ENCODE peak calls at places on chromosomes 16 and 17, in ten cellular contexts. P is fibroblast of lung, E is pancreas, K is astrocyte, N is tibial nerve, C is colonic mucosa, R is natural killer cell, W is transverse colon, B is BJ, L is GM13976. Y is an unnamed sample.

GRCh38 chr16:16062023-16062932 is 112.9 kb downstream of the ABCC1 start:
- DNase-seq in P (no peak), E (no peak), K (no peak), N (no peak), C (no peak), R (no peak), W (peak; percentile 19), B (no peak), L (peak; percentile 49), Y (no peak)

GRCh38 chr16:2473425-2473926 is 1.5 kb upstream of the TBC1D24 start:
- DNase-seq in P (no peak), E (no peak), K (no peak), N (no peak), C (no peak), R (no peak), W (no peak), B (no peak), L (no peak), Y (no peak)

GRCh38 chr16:50354629-50355456 is 13.9 kb downstream of the BRD7 start:
- DNase-seq in P (no peak), E (no peak), K (no peak), N (no peak), C (no peak), R (no peak), W (no peak), B (no peak), L (no peak), Y (no peak)

GRCh38 chr17:78634154-78634553 is 57.0 kb upstream of the DNAH17 start:
- DNase-seq in P (no peak), E (no peak), K (no peak), N (no peak), C (no peak), R (no peak), W (no peak), B (no peak), L (no peak), Y (no peak)

GRCh38 chr17:36600477-36600876 is 906 bp upstream of the MRM1 start:
- DNase-seq in P (no peak), E (no peak), K (no peak), N (no peak), C (no peak), R (no peak), W (no peak), B (no peak), L (no peak), Y (no peak)

GRCh38 chr17:78032166-78032565 is 73.7 kb downstream of the TNRC6C start:
- DNase-seq in P (peak; percentile 52), E (no peak), K (peak; percentile 30), N (no peak), C (no peak), R (no peak), W (no peak), B (no peak), L (no peak), Y (no peak)

GRCh38 chr16:1188781-1189189 is 35.9 kb downstream of the CACNA1H start:
- DNase-seq in P (peak; percentile 30), E (peak; percentile 48), K (no peak), N (peak; percentile 13), C (peak; percentile 42), R (peak; percentile 47), W (peak; percentile 44), B (no peak), L (peak; percentile 74), Y (no peak)

GRCh38 chr17:46817151-46817900 is 1.2 kb downstream of the WNT3 start:
- DNase-seq in P (no peak), E (no peak), K (no peak), N (no peak), C (no peak), R (no peak), W (no peak), B (no peak), L (no peak), Y (no peak)

DNA sequence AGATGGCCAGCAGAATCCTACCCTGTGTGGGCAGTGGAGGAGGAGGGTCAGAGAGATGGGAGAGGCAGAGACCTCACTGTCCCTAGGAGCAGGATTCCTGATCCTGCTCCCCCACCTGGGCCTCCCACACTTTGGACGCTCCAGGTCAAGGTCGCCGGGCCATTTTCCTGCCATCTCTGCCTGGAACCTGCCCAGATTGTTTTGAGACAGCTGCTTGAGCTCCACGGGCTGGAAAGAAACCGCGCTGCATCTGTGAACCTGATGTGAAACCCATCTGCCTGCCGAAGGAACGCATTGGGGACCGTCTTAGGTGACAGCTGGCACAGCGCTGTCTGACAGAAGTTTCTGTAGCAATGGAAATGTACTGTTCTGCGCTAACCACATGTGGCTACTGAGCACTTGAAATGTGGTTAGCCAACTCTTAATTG is 15.6 kb upstream of the NUBP1 start:
- DNase-seq in P (no peak), E (no peak), K (no peak), N (no peak), C (no peak), R (no peak), W (peak; percentile 42), B (no peak), L (no peak), Y (no peak)
- TF ChIP-seq CTCF in P (no peak), E (no peak), K (no peak), N (no peak), C (no peak), R (no peak), W (no peak), B (no peak), L (no peak), Y (no peak)

GRCh38 chr17:58595194-58595792 is 80.9 kb upstream of the MTMR4 start:
- DNase-seq in P (no peak), E (no peak), K (no peak), N (no peak), C (no peak), R (no peak), W (no peak), B (no peak), L (no peak), Y (no peak)
- TF ChIP-seq CTCF in P (no peak), E (no peak), K (no peak), N (no peak), C (no peak), R (no peak), W (no peak), B (no peak), L (no peak), Y (no peak)

GRCh38 chr16:56066617-56067016 is 124.7 kb upstream of the GNAO1 start:
- DNase-seq in P (no peak), E (no peak), K (no peak), N (no peak), C (no peak), R (no peak), W (no peak), B (no peak), L (no peak), Y (no peak)
- TF ChIP-seq CTCF in P (no peak), E (no peak), K (no peak), N (no peak), C (no peak), R (no peak), W (no peak), B (no peak), L (no peak), Y (no peak)

GRCh38 chr16:57700801-57701551 is 6.4 kb downstream of the DRC7 start:
- DNase-seq in P (no peak), E (no peak), K (no peak), N (no peak), C (no peak), R (no peak), W (no peak), B (no peak), L (no peak), Y (no peak)
- TF ChIP-seq CTCF in P (no peak), E (no peak), K (no peak), N (no peak), C (no peak), R (no peak), W (no peak), B (no peak), L (no peak), Y (no peak)

DNA sequence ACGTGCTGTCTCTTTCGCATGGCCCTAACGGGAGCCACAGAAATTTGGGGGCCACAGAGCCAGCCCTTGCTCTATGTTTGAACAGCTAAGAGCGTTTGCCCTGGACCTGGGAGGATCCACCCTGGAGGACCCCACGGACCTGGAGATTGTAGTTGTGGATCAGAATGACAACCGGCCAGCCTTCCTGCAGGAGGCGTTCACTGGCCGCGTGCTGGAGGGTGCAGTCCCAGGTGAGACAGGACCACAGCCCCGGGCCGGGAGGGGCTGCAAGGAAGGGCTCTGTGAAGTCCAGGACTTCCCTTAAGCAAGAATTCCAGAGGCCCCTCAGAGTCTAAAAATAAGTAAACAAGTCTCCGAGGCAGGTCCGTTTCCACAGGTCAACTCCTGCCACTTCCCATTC is 11.9 kb downstream of the CDH15 start:
- DNase-seq in P (no peak), E (no peak), K (no peak), N (no peak), C (peak; percentile 16), R (no peak), W (no peak), B (no peak), L (no peak), Y (no peak)
- TF ChIP-seq CTCF in P (no peak), E (no peak), K (no peak), N (no peak), C (no peak), R (no peak), W (no peak), B (no peak), L (no peak), Y (no peak)

DNA sequence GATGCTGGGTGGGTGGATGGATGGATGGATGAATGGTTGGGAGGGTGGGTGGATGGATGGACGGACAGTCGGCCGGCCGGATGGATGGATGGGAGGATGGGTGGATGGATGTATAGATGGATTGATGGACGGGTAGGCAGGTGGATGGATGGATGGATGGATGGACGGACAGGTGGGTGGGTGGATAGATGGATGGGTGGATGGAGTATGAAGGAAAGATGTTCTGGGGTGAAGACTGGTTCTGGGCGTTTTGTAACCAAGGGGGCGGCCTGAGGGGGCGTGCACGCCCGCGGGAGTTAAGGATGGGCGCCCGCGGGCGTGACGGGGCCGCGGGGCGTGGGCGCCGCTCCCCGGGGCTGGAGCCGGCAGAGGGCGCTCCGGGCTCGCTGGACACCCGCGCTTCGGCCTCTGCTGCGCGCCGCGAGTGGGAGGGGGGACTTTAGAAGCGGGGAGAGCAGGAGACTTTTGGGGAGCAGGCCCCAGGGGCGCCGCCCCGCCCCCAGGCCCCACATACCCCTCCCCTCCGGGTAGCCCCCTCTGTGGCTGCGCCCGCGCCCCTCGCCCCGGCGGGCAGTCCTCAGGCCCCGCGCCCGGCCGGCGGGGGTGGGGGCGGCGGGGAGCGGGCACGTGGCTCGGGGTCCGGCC is at the start of gene NECAB2:
- DNase-seq in P (peak; percentile 20), E (no peak), K (no peak), N (peak; percentile 23), C (no peak), R (no peak), W (no peak), B (no peak), L (peak; percentile 91), Y (peak; percentile 62)
- TF ChIP-seq CTCF in P (peak; percentile 40), E (peak; percentile 52), K (no peak), N (peak; percentile 69), C (peak; percentile 44), R (no peak), W (peak; percentile 66), B (peak; percentile 51), L (peak; percentile 76), Y (peak; percentile 64)